ENCODE peak calls at places on chromosomes 3 and 15, in seven cellular contexts. S, T, H, K, L, R and B are unnamed samples.

GRCh38 chr3:11272913-11273574 is 847 bp downstream of the ATG7 start:
- DNase-seq in T (no peak), S (no peak), R (no peak), L (peak; percentile 31), H (no peak), K (no peak), B (peak; percentile 20)

GRCh38 chr3:14440168-14440518 is 37.7 kb downstream of the SLC6A6 start:
- DNase-seq in L (no peak), K (no peak), S (no peak), T (no peak), R (no peak), H (no peak), B (no peak)

GRCh38 chr3:158792709-158793108 is 9.1 kb upstream of the MFSD1 start:
- DNase-seq in L (no peak), H (peak; percentile 72), K (no peak), S (peak; percentile 40), T (peak; percentile 80), R (peak; percentile 92), B (peak; percentile 92)

GRCh38 chr3:190862209-190863118 is at the start of gene GMNC:
- DNase-seq in S (peak; percentile 32), R (peak; percentile 62), H (no peak), K (peak; percentile 38), L (peak; percentile 83), T (peak; percentile 81), B (peak; percentile 54)

GRCh38 chr15:43519207-43519606 is 1.8 kb downstream of the MAP1A start:
- DNase-seq in S (no peak), H (no peak), L (no peak), R (no peak), T (no peak), K (no peak), B (no peak)

GRCh38 chr3:29337565-29337964 is 56.7 kb downstream of the RBMS3 start:
- DNase-seq in R (no peak), H (no peak), K (no peak), S (no peak), T (no peak), L (no peak), B (no peak)

GRCh38 chr3:78049501-78049900 is 1009.6 kb downstream of the ROBO2 start:
- DNase-seq in T (no peak), H (no peak), R (no peak), L (no peak), K (no peak), S (no peak), B (no peak)

GRCh38 chr3:196454935-196455334 is 22.7 kb upstream of the UBXN7 start:
- DNase-seq in R (no peak), T (peak; percentile 45), S (no peak), H (no peak), K (no peak), L (no peak), B (peak; percentile 77)

GRCh38 chr3:66303556-66303955 is 82.8 kb downstream of the SLC25A26 start:
- DNase-seq in S (no peak), L (no peak), R (no peak), H (no peak), T (no peak), K (no peak), B (no peak)

GRCh38 chr3:55330756-55331155 is 156.3 kb downstream of the WNT5A start:
- DNase-seq in S (no peak), L (no peak), H (peak; percentile 26), K (no peak), T (no peak), R (peak; percentile 18), B (peak; percentile 47)

GRCh38 chr15:43492266-43492665 is 690 bp downstream of the TP53BP1 start:
- DNase-seq in H (no peak), T (no peak), K (no peak), L (no peak), S (no peak), R (no peak), B (no peak)

GRCh38 chr3:69944931-69945493 is 54.5 kb upstream of the SAMMSON start:
- DNase-seq in L (no peak), S (no peak), K (no peak), H (no peak), R (no peak), T (no peak), B (no peak)

GRCh38 chr3:107344722-107345121 is 32.5 kb upstream of the CCDC54 start:
- DNase-seq in R (no peak), K (no peak), S (no peak), T (no peak), H (no peak), L (no peak), B (no peak)

GRCh38 chr15:58440922-58441321 is 9.1 kb downstream of the LIPC start:
- DNase-seq in T (no peak), K (no peak), H (no peak), L (no peak), R (no peak), S (peak; percentile 66), B (no peak)

GRCh38 chr3:30356901-30357753 is 249.3 kb upstream of the TGFBR2 start:
- DNase-seq in K (no peak), R (no peak), H (no peak), L (no peak), S (peak; percentile 43), T (peak; percentile 40), B (no peak)

GRCh38 chr3:35931867-35932266 is 292.5 kb downstream of the ARPP21 start:
- DNase-seq in L (no peak), R (no peak), K (no peak), S (no peak), H (no peak), T (no peak), B (no peak)

GRCh38 chr3:158991146-158991705 is 189.4 kb downstream of the MFSD1 start:
- DNase-seq in T (no peak), L (no peak), S (no peak), H (no peak), K (no peak), R (no peak), B (no peak)

GRCh38 chr15:51830279-51830806 is 890 bp downstream of the TMOD3 start:
- DNase-seq in S (no peak), L (no peak), T (peak; percentile 79), R (peak; percentile 80), K (no peak), H (no peak), B (peak; percentile 42)

GRCh38 chr3:167163580-167163979 is 216.5 kb downstream of the ZBBX start:
- DNase-seq in T (no peak), K (no peak), R (no peak), H (no peak), S (no peak), L (no peak), B (no peak)

GRCh38 chr15:97902140-97902780 is 58.2 kb upstream of the ARRDC4 start:
- DNase-seq in K (no peak), R (no peak), H (no peak), S (no peak), T (no peak), L (peak; percentile 52), B (peak; percentile 97)

GRCh38 chr15:47334805-47335204 is 382.5 kb upstream of the SEMA6D start:
- DNase-seq in H (no peak), T (no peak), K (no peak), S (no peak), R (no peak), L (no peak), B (no peak)
- H3K4me3 ChIP-seq in H (no peak overlapping the region), T (no peak overlapping the region), K (no peak overlapping the region), S (no peak overlapping the region), R (no peak overlapping the region), L (no peak overlapping the region), B (no peak overlapping the region)

DNA sequence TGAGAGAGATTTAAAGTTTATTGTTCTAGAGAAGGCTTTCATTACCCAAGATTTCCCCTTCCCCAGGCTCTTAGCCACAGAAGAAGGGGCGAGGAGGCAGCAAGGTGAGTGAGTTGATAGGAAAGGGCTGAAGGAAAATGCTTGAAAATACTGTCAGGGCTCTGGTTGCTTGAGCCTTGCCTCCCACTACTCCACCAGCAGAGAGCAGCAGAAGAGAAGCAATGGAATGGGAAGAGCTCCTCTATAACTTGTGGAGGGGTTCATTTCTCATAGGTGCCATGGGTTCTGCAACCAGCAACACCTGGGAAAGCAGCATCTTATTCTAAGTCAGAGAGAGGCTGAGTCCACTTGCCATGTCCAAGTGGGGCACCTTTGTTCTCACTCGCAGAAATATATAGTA is 184.0 kb upstream of the CNTN6 start:
- DNase-seq in H (no peak), K (no peak), S (no peak), T (no peak), L (no peak), R (no peak), B (no peak)
- TF ChIP-seq CTCF in H (no peak), K (no peak), S (no peak), T (peak; percentile 19), L (no peak), R (no peak), B (no peak)

GRCh38 chr3:129933471-129933870 is 40.0 kb upstream of the TMCC1 start:
- DNase-seq in L (no peak), R (no peak), T (no peak), H (no peak), K (no peak), S (no peak), B (no peak)

GRCh38 chr3:129937717-129938116 is 36.8 kb upstream of the TRH start:
- DNase-seq in R (no peak), L (no peak), K (peak; percentile 28), T (no peak), S (no peak), H (no peak), B (no peak)

GRCh38 chr3:129936757-129937156 is 37.8 kb upstream of the TRH start:
- DNase-seq in L (no peak), H (peak; percentile 6), K (peak; percentile 85), S (no peak), R (peak; percentile 50), T (peak; percentile 84), B (peak; percentile 81)

GRCh38 chr3:129938140-129938930 is 36.2 kb upstream of the TRH start:
- DNase-seq in H (no peak), L (no peak), T (no peak), S (no peak), K (no peak), R (no peak), B (no peak)

DNA sequence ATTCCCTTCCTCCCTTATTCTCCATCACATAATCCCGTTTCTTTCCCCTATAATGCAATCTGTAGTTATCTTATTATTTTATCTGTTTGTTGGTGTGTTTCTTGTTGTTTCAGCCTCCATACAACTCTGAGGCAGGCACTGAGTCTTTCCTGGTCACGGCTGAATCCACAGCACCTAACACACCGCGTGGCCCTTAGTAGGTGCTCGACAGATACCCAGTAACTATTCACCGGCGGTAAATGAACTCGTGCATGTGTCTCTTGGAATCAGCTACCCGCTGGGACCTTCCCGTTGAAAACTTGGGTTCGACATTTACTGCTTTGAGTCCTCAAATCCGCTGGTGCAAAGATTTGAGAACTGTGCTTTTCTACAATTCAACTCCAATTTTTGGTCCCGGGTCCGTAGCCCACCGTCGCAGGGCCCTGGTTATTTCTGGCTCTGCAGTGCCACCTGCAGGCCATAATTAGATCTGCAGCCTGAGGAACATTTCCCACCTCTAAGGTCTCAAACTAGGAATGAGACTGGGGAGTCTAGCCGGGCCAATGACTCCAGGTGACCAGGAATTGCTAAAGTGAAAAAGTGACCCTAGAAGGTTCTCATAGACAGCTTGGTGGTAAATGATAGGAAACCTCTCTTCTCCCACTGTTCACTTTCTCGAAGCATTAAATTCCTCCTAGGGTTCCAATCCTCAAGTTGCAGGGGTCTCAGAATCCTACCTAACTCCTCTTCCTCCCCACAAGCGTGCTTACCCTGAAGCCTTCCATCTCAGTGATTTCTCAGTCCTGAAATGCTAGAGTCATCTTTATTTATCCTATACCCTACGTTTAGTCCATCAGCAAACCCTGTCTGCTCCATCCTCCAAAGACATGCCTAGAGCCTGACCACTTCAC is 40.0 kb upstream of the TRH start:
- DNase-seq in R (peak; percentile 32), K (peak; percentile 23), H (no peak), S (peak; percentile 25), T (peak; percentile 28), L (no peak), B (no peak)
- H3K4me3 ChIP-seq in R (peak overlapping the region; percentile 28), K (peak overlapping the region; percentile 53), H (no peak overlapping the region), S (peak overlapping the region; percentile 18), T (no peak overlapping the region), L (no peak overlapping the region), B (peak overlapping the region; percentile 42)

GRCh38 chr3:50620420-50620819 is 3.5 kb downstream of the MAPKAPK3 start:
- DNase-seq in K (no peak), T (no peak), R (no peak), L (no peak), S (no peak), H (no peak), B (no peak)
- TF ChIP-seq CTCF in K (no peak), T (no peak), R (no peak), L (no peak), S (no peak), H (no peak), B (no peak)